ENCODE peak calls at places on chromosomes 12 and 14, in nine cellular contexts. O is ovary, U is IMR-90, Y is OCI-LY7, E is GM12878, W is fibroblast of lung, Z is heart left ventricle, M is neural progenitor cell, G is left ventricle myocardium inferior. V is an unnamed sample. For H3K4me1, the result is how much of the 10 kb centered on the place peaks cover.

GRCh38 chr14:104479901-104480300 is 99.7 kb upstream of the C14orf180 start:
- DNase-seq in O (no peak), U (no peak), Y (no peak), E (no peak), W (no peak), Z (no peak), M (no peak), G (no peak), V (no peak)

GRCh38 chr14:62743569-62743968 is 301.7 kb downstream of the KCNH5 start:
- DNase-seq in O (no peak), U (no peak), Y (no peak), E (no peak), W (no peak), Z (no peak), M (no peak), G (no peak), V (no peak)

GRCh38 chr12:31964280-31964679 is 5.1 kb downstream of the RESF1 start:
- DNase-seq in O (no peak), U (no peak), Y (no peak), E (no peak), W (no peak), Z (no peak), M (no peak), G (no peak), V (no peak)

GRCh38 chr14:34231626-34232025 is 230.4 kb downstream of the SPTSSA start:
- DNase-seq in O (no peak), U (no peak), Y (no peak), E (no peak), W (no peak), Z (no peak), M (no peak), G (peak), V (peak)

GRCh38 chr14:60346706-60347105 is 97.7 kb downstream of the PPM1A start:
- DNase-seq in O (no peak), U (peak), Y (peak), E (no peak), W (peak), Z (no peak), M (no peak), G (no peak), V (no peak)

GRCh38 chr14:35965425-35965824 is 139.3 kb downstream of the BRMS1L start:
- DNase-seq in O (no peak), U (no peak), Y (no peak), E (no peak), W (no peak), Z (no peak), M (peak), G (no peak), V (no peak)

GRCh38 chr12:123498126-123498825 is 35.2 kb downstream of the RILPL1 start:
- DNase-seq in O (no peak), U (no peak), Y (peak), E (no peak), W (no peak), Z (no peak), M (no peak), G (no peak), V (no peak)

GRCh38 chr12:110741795-110742717 is 635 bp downstream of the PPP1CC start:
- DNase-seq in O (no peak), U (peak), Y (peak), E (no peak), W (peak), Z (peak), M (peak), G (no peak), V (no peak)

GRCh38 chr14:85531594-85532391 is 1.8 kb downstream of the FLRT2 start:
- DNase-seq in O (peak), U (peak), Y (no peak), E (no peak), W (peak), Z (peak), M (peak), G (peak), V (peak)

GRCh38 chr14:41718477-41719166 is 111.9 kb downstream of the LRFN5 start:
- DNase-seq in O (no peak), U (no peak), Y (no peak), E (no peak), W (no peak), Z (no peak), M (no peak), G (no peak), V (no peak)

GRCh38 chr12:123253606-123254459 is 17.8 kb downstream of the CDK2AP1 start:
- DNase-seq in O (no peak), U (no peak), Y (no peak), E (no peak), W (no peak), Z (peak), M (no peak), G (peak), V (no peak)

GRCh38 chr14:101709533-101709881 is 52.0 kb upstream of the PPP2R5C start:
- DNase-seq in O (no peak), U (no peak), Y (no peak), E (no peak), W (no peak), Z (no peak), M (no peak), G (no peak), V (no peak)

GRCh38 chr14:30267141-30267540 is 291.8 kb upstream of the G2E3 start:
- DNase-seq in O (no peak), U (peak), Y (no peak), E (no peak), W (peak), Z (no peak), M (no peak), G (no peak), V (no peak)

GRCh38 chr12:62552906-62553556 is 86.4 kb downstream of the MON2 start:
- DNase-seq in O (no peak), U (no peak), Y (no peak), E (no peak), W (no peak), Z (no peak), M (no peak), G (no peak), V (no peak)

GRCh38 chr12:102369876-102370275 is 110.5 kb downstream of the IGF1 start:
- DNase-seq in O (no peak), U (no peak), Y (no peak), E (no peak), W (no peak), Z (no peak), M (no peak), G (no peak), V (no peak)

GRCh38 chr12:42468853-42469252 is 120.7 kb downstream of the PRICKLE1 start:
- DNase-seq in O (no peak), U (no peak), Y (peak), E (no peak), W (no peak), Z (no peak), M (no peak), G (no peak), V (no peak)

GRCh38 chr12:49527361-49528130 is 11.3 kb upstream of the KCNH3 start:
- DNase-seq in O (no peak), U (no peak), Y (no peak), E (no peak), W (no peak), Z (no peak), M (no peak), G (no peak), V (no peak)

GRCh38 chr12:38124247-38125012 is 192.1 kb upstream of the ALG10B start:
- DNase-seq in O (no peak), U (no peak), Y (no peak), E (no peak), W (no peak), Z (no peak), M (no peak), G (no peak), V (no peak)

GRCh38 chr12:69719336-69720316 is 19.0 kb upstream of the RAB3IP start:
- DNase-seq in O (no peak), U (no peak), Y (no peak), E (no peak), W (no peak), Z (no peak), M (no peak), G (no peak), V (peak)

GRCh38 chr12:97960741-97961608 is 498.4 kb downstream of the RMST start:
- DNase-seq in O (no peak), U (no peak), Y (peak), E (peak), W (peak), Z (no peak), M (peak), G (no peak), V (peak)

GRCh38 chr12:77372026-77372425 is 306.7 kb upstream of the E2F7 start:
- DNase-seq in O (no peak), U (no peak), Y (no peak), E (no peak), W (no peak), Z (no peak), M (no peak), G (no peak), V (peak)

GRCh38 chr14:51367600-51367931 is 127.5 kb downstream of the TMX1 start:
- DNase-seq in O (no peak), U (peak), Y (no peak), E (no peak), W (peak), Z (no peak), M (no peak), G (no peak), V (no peak)

GRCh38 chr12:118850244-118850825 is 131.0 kb upstream of the SRRM4 start:
- DNase-seq in O (no peak), U (no peak), Y (peak), E (no peak), W (no peak), Z (no peak), M (peak), G (no peak), V (no peak)

GRCh38 chr12:48903982-48904411 is 21.3 kb downstream of the FKBP11 start:
- DNase-seq in O (peak), U (peak), Y (peak), E (peak), W (peak), Z (peak), M (peak), G (peak), V (peak)

GRCh38 chr12:111766608-111767361 is at the start of gene ALDH2:
- DNase-seq in O (peak), U (peak), Y (peak), E (no peak), W (peak), Z (peak), M (peak), G (peak), V (peak)

GRCh38 chr14:36988568-36988967 is 183.8 kb downstream of the SLC25A21 start:
- DNase-seq in O (no peak), U (peak), Y (no peak), E (no peak), W (peak), Z (no peak), M (no peak), G (no peak), V (no peak)

GRCh38 chr14:76708028-76708427 is 53.2 kb upstream of the VASH1 start:
- DNase-seq in O (no peak), U (peak), Y (no peak), E (no peak), W (peak), Z (no peak), M (no peak), G (no peak), V (no peak)

GRCh38 chr14:102124419-102124818 is 15.3 kb upstream of the WDR20 start:
- DNase-seq in O (no peak), U (no peak), Y (no peak), E (no peak), W (no peak), Z (no peak), M (no peak), G (no peak), V (no peak)

GRCh38 chr12:83042441-83043215 is 355.9 kb downstream of the TMTC2 start:
- DNase-seq in O (no peak), U (no peak), Y (no peak), E (no peak), W (no peak), Z (no peak), M (peak), G (no peak), V (no peak)

GRCh38 chr14:57747036-57747435 is 118.9 kb downstream of the SLC35F4 start:
- DNase-seq in O (no peak), U (no peak), Y (no peak), E (no peak), W (no peak), Z (no peak), M (no peak), G (no peak), V (peak)

GRCh38 chr12:124233041-124233836 is 61.7 kb upstream of the RFLNA start:
- DNase-seq in O (no peak), U (peak), Y (no peak), E (no peak), W (peak), Z (no peak), M (no peak), G (no peak), V (no peak)

GRCh38 chr12:132502882-132503193 is 12.9 kb downstream of the FBRSL1 start:
- DNase-seq in O (no peak), U (no peak), Y (no peak), E (no peak), W (no peak), Z (no peak), M (no peak), G (no peak), V (no peak)

GRCh38 chr12:57772429-57773322 is at the start of gene EEF1AKMT3:
- DNase-seq in O (peak), U (peak), Y (no peak), E (no peak), W (peak), Z (peak), M (peak), G (peak), V (peak)

GRCh38 chr12:80590085-80590484 is 117.3 kb upstream of the MYF6 start:
- DNase-seq in O (no peak), U (peak), Y (no peak), E (no peak), W (peak), Z (no peak), M (no peak), G (no peak), V (no peak)

GRCh38 chr12:3655331-3655900 is 97.5 kb downstream of the CRACR2A start:
- DNase-seq in O (no peak), U (no peak), Y (peak), E (no peak), W (peak), Z (no peak), M (peak), G (no peak), V (no peak)

GRCh38 chr12:87001102-87001501 is 744.9 kb upstream of the MGAT4C start:
- DNase-seq in O (no peak), U (no peak), Y (no peak), E (no peak), W (no peak), Z (no peak), M (no peak), G (no peak), V (no peak)

DNA sequence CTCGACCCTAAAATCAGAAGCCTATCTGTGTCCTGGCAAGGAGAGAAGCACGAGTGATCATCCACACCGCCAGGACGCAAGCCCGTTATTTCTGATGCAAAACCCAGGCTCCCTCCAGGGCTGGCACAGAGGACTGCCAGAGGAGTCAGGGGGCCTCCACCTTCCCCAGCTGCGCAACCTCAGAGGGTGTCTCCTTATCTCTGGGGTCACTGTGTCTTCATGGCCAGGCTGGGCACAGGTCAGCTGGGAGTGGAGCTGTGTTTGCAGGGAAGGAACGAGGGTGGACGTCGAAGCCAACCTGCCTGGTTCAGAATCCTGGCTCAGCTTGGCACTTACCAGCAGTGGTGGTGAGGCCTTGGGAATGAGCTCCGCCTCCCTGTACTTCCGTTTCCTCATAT is 12.0 kb upstream of the SERPINA3 start:
- DNase-seq in O (peak), U (no peak), Y (no peak), E (no peak), W (no peak), Z (no peak), M (no peak), G (no peak), V (no peak)
- TF ChIP-seq CTCF in O (no peak), U (no peak), Y (no peak), E (no peak), W (no peak), Z (no peak), M (no peak), G (no peak), V (no peak)

DNA sequence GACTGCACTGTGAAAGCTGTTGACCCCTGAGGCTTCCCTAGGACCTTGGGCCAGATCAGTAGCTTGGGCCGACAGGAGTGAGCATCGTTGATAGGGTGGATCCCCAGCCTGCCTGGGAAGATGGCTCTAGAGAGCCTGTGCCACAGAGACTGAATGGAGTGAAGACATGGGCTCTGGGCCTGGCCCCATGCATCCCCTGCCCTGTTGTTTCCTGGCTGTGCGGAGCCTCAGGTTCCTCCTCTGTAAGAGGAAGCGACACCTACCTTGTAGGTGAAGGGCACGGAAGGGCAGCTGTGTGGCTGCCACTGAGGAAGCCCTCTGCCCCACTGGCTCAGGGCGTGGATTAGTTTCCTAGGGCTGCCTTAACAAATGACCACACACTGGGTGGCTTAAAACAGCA is 23.9 kb downstream of the PLEKHG3 start:
- DNase-seq in O (no peak), U (no peak), Y (no peak), E (no peak), W (no peak), Z (no peak), M (no peak), G (peak), V (no peak)
- H3K4me1 ChIP-seq in O (under half), U (under half), Y (under half), E (under half), W (under half), Z (under half), M (under half), G (half or more), V (under half)

DNA sequence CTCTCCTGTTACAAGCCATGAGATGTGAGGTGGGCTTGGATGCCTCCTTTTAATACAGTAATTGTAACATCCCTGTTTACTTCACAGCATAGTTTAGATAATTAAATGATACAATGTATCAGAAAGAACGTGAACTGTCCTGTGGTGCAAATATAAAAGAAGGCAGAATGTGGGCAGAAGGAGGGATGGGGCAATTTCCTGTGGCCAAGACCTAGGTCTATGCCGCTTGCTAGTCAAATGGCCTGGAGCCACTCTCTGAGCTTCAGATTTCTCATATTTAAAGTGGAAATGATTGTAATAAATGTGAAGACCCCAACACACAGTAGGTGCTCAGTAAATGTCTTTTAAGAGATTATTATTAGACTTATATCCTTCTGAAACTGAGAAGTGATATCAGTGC is 23.9 kb upstream of the EVL start:
- DNase-seq in O (no peak), U (no peak), Y (no peak), E (no peak), W (no peak), Z (no peak), M (no peak), G (no peak), V (no peak)
- H3K4me3 ChIP-seq in O (no peak), U (no peak), Y (no peak), E (no peak), W (no peak), Z (no peak), M (no peak), G (no peak), V (no peak)

DNA sequence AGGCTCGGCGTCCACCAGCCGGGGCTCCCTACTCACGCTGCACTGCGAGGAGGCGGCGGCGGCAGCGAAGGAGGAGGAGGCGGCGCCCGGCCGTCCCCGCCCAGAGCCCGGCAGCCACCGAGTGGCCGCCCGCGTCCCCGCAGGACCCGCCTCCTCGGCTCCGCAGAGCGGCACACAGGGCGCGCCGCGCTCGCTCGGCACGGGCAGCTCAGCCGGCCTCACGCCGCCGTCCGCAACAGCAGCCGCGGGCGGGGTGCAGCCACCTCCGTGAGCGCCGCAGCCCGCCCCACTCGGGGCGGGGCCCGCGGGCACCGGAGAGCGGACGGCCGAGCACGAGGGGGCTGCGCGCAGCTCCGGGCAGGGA is at the start of gene ATP2B1:
- DNase-seq in O (peak), U (peak), Y (peak), E (peak), W (peak), Z (peak), M (peak), G (peak), V (peak)
- TF ChIP-seq CTCF in O (no peak), U (peak), Y (no peak), E (peak), W (no peak), Z (no peak), M (no peak), G (no peak), V (no peak)

DNA sequence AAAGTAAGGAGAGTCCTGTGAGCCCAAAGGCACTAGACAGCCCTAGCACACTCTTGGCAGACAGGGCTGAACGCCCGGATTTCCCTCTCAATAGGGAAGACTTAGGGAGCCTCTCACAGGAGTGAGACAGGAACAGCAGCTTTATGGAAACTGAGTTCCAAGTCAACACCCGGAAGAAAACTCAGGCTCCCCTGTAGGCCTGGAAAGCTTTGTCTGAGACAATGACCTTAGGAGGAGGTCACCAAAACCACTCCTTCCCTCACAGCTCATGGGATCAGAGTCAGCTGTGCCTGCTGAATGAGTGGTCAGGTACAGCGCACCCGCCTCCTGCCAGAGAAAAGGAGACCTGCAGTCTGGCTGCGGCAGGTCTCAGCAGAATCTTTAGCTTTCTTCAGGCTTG is 229.5 kb downstream of the CACNA1C start:
- DNase-seq in O (no peak), U (no peak), Y (no peak), E (no peak), W (peak), Z (no peak), M (peak), G (no peak), V (no peak)
- H3K4me1 ChIP-seq in O (under half), U (under half), Y (under half), E (under half), W (under half), Z (half or more), M (under half), G (half or more), V (under half)